ENCODE peak calls at places on chromosome 7, in seven cellular contexts. W, D, X, G, Z, F and O are unnamed samples.

GRCh38 chr7:152674860-152675760 is 831 bp downstream of the XRCC2 start:
- DNase-seq in X (no peak), G (peak; percentile 30), D (no peak), W (no peak), F (no peak), Z (peak; percentile 74), O (no peak)

GRCh38 chr7:71846160-71846559 is 566.0 kb downstream of the CALN1 start:
- DNase-seq in W (no peak), G (peak; percentile 47), Z (no peak), D (no peak), F (no peak), X (no peak), O (no peak)

GRCh38 chr7:151139791-151140190 is 27.7 kb downstream of the GBX1 start:
- DNase-seq in F (no peak), W (no peak), X (no peak), Z (no peak), G (no peak), D (no peak), O (no peak)

GRCh38 chr7:371119-371778 is 81.3 kb downstream of the FOXL3 start:
- DNase-seq in F (no peak), D (no peak), W (peak; percentile 1), Z (peak; percentile 38), G (peak; percentile 48), X (no peak), O (no peak)

GRCh38 chr7:90262438-90262837 is 17.5 kb downstream of the CFAP69 start:
- DNase-seq in F (no peak), G (peak; percentile 38), X (no peak), W (no peak), D (no peak), Z (peak; percentile 65), O (no peak)

GRCh38 chr7:56091591-56091990 is 1.2 kb downstream of the PHKG1 start:
- DNase-seq in X (no peak), W (peak; percentile 75), F (peak; percentile 62), G (no peak), D (no peak), Z (no peak), O (no peak)

GRCh38 chr7:104900525-104900924 is 113.5 kb upstream of the KMT2E start:
- DNase-seq in F (no peak), W (no peak), Z (no peak), D (no peak), X (no peak), G (no peak), O (no peak)

GRCh38 chr7:151091003-151091402 is 4.7 kb downstream of the AGAP3 start:
- DNase-seq in D (no peak), G (no peak), W (no peak), F (no peak), Z (no peak), X (no peak), O (no peak)

GRCh38 chr7:27774717-27775328 is 34.9 kb downstream of the TAX1BP1 start:
- DNase-seq in F (no peak), D (no peak), G (peak; percentile 50), W (no peak), X (no peak), Z (peak; percentile 36), O (peak; percentile 9)

GRCh38 chr7:12771378-12771877 is 84.0 kb downstream of the ARL4A start:
- DNase-seq in X (no peak), Z (peak; percentile 41), W (no peak), D (no peak), F (no peak), G (no peak), O (no peak)

GRCh38 chr7:35263396-35263795 is 9.5 kb upstream of the TBX20 start:
- DNase-seq in G (no peak), X (no peak), D (no peak), Z (no peak), F (no peak), W (peak; percentile 55), O (no peak)

GRCh38 chr7:42233939-42234338 is 3.1 kb downstream of the GLI3 start:
- DNase-seq in D (no peak), X (no peak), F (no peak), Z (peak; percentile 40), W (no peak), G (no peak), O (no peak)

GRCh38 chr7:151415375-151416112 is 5.7 kb upstream of the WDR86 start:
- DNase-seq in Z (no peak), F (no peak), G (peak; percentile 38), W (no peak), X (no peak), D (no peak), O (no peak)

GRCh38 chr7:115340828-115341227 is 418.9 kb downstream of the MDFIC start:
- DNase-seq in X (no peak), Z (peak; percentile 29), G (no peak), W (no peak), D (no peak), F (no peak), O (peak; percentile 23)

GRCh38 chr7:22387583-22387982 is 30.6 kb upstream of the RAPGEF5 start:
- DNase-seq in D (no peak), G (no peak), F (no peak), X (no peak), Z (peak; percentile 33), W (peak; percentile 19), O (no peak)

GRCh38 chr7:102272917-102273748 is 13.5 kb upstream of the SH2B2 start:
- DNase-seq in G (no peak), W (no peak), F (no peak), X (no peak), D (no peak), Z (no peak), O (no peak)

GRCh38 chr7:102272075-102272916 is 14.4 kb upstream of the SH2B2 start:
- DNase-seq in D (peak; percentile 45), X (no peak), G (peak; percentile 87), Z (peak; percentile 73), F (no peak), W (peak; percentile 75), O (no peak)

GRCh38 chr7:102271158-102271798 is 15.4 kb upstream of the SH2B2 start:
- DNase-seq in G (no peak), D (no peak), X (no peak), Z (no peak), W (no peak), F (no peak), O (no peak)

GRCh38 chr7:102268635-102269034 is 18.0 kb upstream of the SH2B2 start:
- DNase-seq in G (no peak), D (no peak), W (no peak), X (no peak), Z (no peak), F (no peak), O (no peak)

GRCh38 chr7:102270176-102270887 is 16.3 kb upstream of the SH2B2 start:
- DNase-seq in Z (no peak), D (no peak), F (no peak), W (no peak), X (no peak), G (no peak), O (no peak)
- TF ChIP-seq CTCF in Z (no peak), D (no peak), F (no peak), W (no peak), X (no peak), G (no peak), O (no peak)

GRCh38 chr7:30915751-30916150 is 4.1 kb downstream of the AQP1 start:
- DNase-seq in W (no peak), G (no peak), F (no peak), D (no peak), Z (no peak), X (no peak), O (no peak)

GRCh38 chr7:30912986-30913671 is 1.5 kb downstream of the AQP1 start:
- DNase-seq in G (no peak), X (no peak), W (no peak), F (no peak), D (no peak), Z (no peak), O (no peak)

GRCh38 chr7:30913821-30914515 is 2.3 kb downstream of the AQP1 start:
- DNase-seq in W (no peak), X (no peak), D (no peak), Z (no peak), G (peak; percentile 47), F (no peak), O (no peak)

GRCh38 chr7:30916255-30916654 is 4.6 kb downstream of the AQP1 start:
- DNase-seq in G (no peak), X (no peak), W (no peak), D (no peak), Z (no peak), F (no peak), O (no peak)

DNA sequence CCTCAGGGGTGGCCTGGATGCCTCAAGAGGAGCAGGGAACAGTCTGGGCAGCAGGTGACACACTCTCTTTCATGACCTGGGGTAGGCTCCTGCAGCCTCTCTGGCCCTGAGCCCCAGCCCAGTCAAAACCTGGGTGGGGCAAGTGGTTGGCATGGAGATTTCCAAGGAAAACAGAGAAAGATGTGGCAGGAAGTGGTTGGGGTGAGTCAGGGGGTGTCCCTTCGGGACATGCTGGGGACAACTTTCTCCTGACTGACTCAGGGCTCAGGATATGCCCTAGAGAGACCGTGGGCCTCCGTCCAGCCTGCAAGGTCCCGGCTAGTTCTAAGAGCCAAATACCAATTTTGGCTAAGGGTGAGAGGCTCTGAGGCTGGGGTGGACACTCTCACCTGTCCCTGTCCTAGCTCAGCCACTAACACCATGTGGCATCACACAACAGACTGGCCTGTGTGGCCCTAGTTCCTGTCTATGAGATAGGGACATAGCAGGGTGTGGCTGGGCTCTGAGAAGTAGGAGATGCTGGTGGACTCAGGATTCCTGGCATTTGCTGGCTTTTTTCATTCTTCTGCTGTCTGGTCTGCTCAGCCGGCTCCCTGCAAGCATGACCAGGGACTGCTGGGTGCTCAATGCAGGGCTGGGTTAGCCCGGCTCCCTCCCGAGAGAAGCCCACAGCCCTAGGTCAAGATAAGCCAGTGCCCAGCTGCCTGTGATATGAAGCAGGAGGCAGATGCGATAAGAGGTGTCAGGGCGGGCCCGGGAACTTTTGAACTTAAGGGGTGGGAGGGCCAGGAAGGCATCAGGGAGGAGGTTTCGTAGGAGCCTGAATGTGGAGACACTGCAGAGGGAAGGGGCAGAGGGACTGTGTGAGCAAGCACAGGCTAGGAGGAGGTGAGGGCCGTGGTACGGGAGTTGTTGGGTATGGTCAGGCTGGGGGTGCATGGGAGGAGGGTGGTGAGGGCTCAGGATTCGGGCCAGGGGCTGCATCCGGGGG is 3.3 kb downstream of the AQP1 start:
- DNase-seq in F (peak; percentile 79), X (no peak), W (no peak), D (no peak), G (no peak), Z (no peak), O (no peak)
- H3K4me3 ChIP-seq in F (peak overlapping the region; percentile 80), X (peak overlapping the region; percentile 39), W (peak overlapping the region; percentile 70), D (peak overlapping the region; percentile 0), G (no peak overlapping the region), Z (no peak overlapping the region), O (peak overlapping the region; percentile 57)

GRCh38 chr7:45891462-45892402 is 3.4 kb downstream of the IGFBP1 start:
- DNase-seq in F (no peak), W (no peak), D (no peak), X (no peak), G (no peak), Z (no peak), O (no peak)
- TF ChIP-seq CTCF in F (no peak), W (no peak), D (no peak), X (no peak), G (no peak), Z (peak; percentile 3), O (no peak)

DNA sequence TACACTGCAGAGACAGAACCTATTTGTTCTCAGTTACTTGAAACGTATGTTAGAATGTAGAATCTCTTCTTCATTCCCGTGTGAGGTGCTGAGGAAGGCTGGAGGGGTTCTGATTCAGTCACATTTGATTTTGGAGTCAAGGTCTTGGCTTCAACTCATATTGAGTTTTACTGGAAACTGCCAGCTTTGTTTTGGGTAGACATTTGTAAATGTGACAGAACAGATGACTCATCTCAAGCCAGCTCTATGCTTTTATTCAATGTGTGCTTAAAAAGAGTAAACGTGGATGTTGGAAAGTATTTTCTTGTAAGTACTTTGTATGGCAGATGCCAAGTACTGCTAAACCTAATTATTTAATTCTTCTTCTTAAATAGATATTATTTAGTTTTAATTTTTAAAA is 780.8 kb upstream of the C7orf33 start:
- DNase-seq in W (no peak), F (no peak), G (no peak), X (no peak), Z (no peak), D (no peak), O (no peak)
- H3K4me3 ChIP-seq in W (no peak overlapping the region), F (no peak overlapping the region), G (no peak overlapping the region), X (no peak overlapping the region), Z (no peak overlapping the region), D (no peak overlapping the region), O (no peak overlapping the region)